ENCODE peak calls at places on chromosome 20, in six cellular contexts. Y is prostate gland, P is transverse colon, A is HepG2, C is stomach, L is spleen. V is an unnamed sample.

GRCh38 chr20:11338506-11339306 is 579.0 kb upstream of the BTBD3 start:
- DNase-seq in Y (no peak), P (no peak), A (no peak), C (no peak), L (no peak), V (no peak)

GRCh38 chr20:2387180-2387577 is 6.5 kb downstream of the TGM6 start:
- DNase-seq in Y (no peak), P (peak; percentile 25), A (peak; percentile 48), C (no peak), L (no peak), V (no peak)

GRCh38 chr20:11582073-11582472 is 335.6 kb upstream of the BTBD3 start:
- DNase-seq in Y (no peak), P (no peak), A (no peak), C (no peak), L (no peak), V (no peak)

GRCh38 chr20:58514321-58515239 is 619 bp downstream of the APCDD1L start:
- DNase-seq in Y (no peak), P (no peak), A (no peak), C (no peak), L (no peak), V (peak; percentile 26)

GRCh38 chr20:61436674-61437279 is 184.7 kb downstream of the CDH4 start:
- DNase-seq in Y (no peak), P (no peak), A (no peak), C (no peak), L (no peak), V (no peak)

GRCh38 chr20:17878912-17879602 is 89.5 kb downstream of the SNX5 start:
- DNase-seq in Y (no peak), P (no peak), A (no peak), C (no peak), L (peak; percentile 65), V (peak; percentile 27)

GRCh38 chr20:12966468-12967085 is 42.2 kb upstream of the SPTLC3 start:
- DNase-seq in Y (no peak), P (no peak), A (peak; percentile 65), C (no peak), L (no peak), V (no peak)

GRCh38 chr20:20207291-20207690 is 155.0 kb downstream of the CFAP61 start:
- DNase-seq in Y (no peak), P (no peak), A (no peak), C (no peak), L (no peak), V (no peak)

GRCh38 chr20:62339647-62340062 is 27.5 kb downstream of the LAMA5 start:
- DNase-seq in Y (no peak), P (peak; percentile 61), A (no peak), C (no peak), L (no peak), V (no peak)

GRCh38 chr20:61949714-61950630 is 115.7 kb downstream of the TAF4 start:
- DNase-seq in Y (no peak), P (no peak), A (peak; percentile 39), C (no peak), L (peak; percentile 39), V (peak; percentile 60)

GRCh38 chr20:57680934-57681914 is 28.6 kb downstream of the PMEPA1 start:
- DNase-seq in Y (no peak), P (peak; percentile 51), A (no peak), C (no peak), L (peak; percentile 91), V (no peak)

GRCh38 chr20:49896204-49896603 is 19.1 kb downstream of the SPATA2 start:
- DNase-seq in Y (peak; percentile 61), P (no peak), A (no peak), C (no peak), L (no peak), V (no peak)

GRCh38 chr20:19283503-19283902 is 71.1 kb downstream of the SLC24A3 start:
- DNase-seq in Y (no peak), P (no peak), A (no peak), C (peak; percentile 33), L (no peak), V (no peak)

GRCh38 chr20:4592316-4593148 is 129.2 kb upstream of the PRND start:
- DNase-seq in Y (no peak), P (peak; percentile 38), A (peak; percentile 81), C (peak; percentile 67), L (peak; percentile 84), V (no peak)

GRCh38 chr20:18506744-18507143 is 996 bp upstream of the SEC23B start:
- DNase-seq in Y (no peak), P (peak; percentile 10), A (no peak), C (no peak), L (no peak), V (no peak)

GRCh38 chr20:63280929-63281545 is 8.4 kb downstream of the ARFGAP1 start:
- DNase-seq in Y (no peak), P (no peak), A (no peak), C (no peak), L (no peak), V (no peak)

GRCh38 chr20:16363832-16364687 is 209.2 kb downstream of the KIF16B start:
- DNase-seq in Y (no peak), P (no peak), A (no peak), C (no peak), L (no peak), V (no peak)

GRCh38 chr20:64236137-64237088 is 19.1 kb upstream of the PCMTD2 start:
- DNase-seq in Y (no peak), P (no peak), A (peak; percentile 87), C (no peak), L (peak; percentile 17), V (peak; percentile 35)

GRCh38 chr20:22442318-22442717 is 142.1 kb downstream of the FOXA2 start:
- DNase-seq in Y (no peak), P (no peak), A (no peak), C (no peak), L (no peak), V (no peak)

GRCh38 chr20:22437354-22437753 is 147.0 kb downstream of the FOXA2 start:
- DNase-seq in Y (no peak), P (no peak), A (no peak), C (no peak), L (no peak), V (no peak)

GRCh38 chr20:22438346-22438745 is 146.0 kb downstream of the FOXA2 start:
- DNase-seq in Y (no peak), P (no peak), A (no peak), C (no peak), L (no peak), V (no peak)

DNA sequence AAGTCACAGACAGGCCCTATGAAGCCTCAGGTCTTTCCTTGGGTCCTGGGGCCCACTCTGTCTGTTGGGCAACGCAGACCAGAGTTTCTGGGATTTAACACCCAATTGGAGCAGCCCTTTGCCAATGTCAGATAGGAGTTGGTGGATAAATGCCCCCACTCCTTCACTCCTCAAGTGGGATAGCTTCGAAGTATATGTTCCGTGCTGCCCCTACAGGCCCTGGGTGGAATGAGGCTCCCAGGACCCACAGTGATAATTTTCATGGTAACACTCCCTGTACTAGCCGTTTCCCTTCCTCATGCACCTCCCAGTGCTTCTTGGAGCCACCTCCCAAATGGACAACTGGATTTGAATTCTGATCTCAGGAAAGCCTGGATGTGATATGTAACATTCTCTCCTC is 145.4 kb downstream of the FOXA2 start:
- DNase-seq in Y (no peak), P (no peak), A (peak; percentile 54), C (no peak), L (no peak), V (no peak)
- TF ChIP-seq CTCF in Y (no peak), P (no peak), A (peak; percentile 67), C (no peak), L (no peak), V (no peak)

DNA sequence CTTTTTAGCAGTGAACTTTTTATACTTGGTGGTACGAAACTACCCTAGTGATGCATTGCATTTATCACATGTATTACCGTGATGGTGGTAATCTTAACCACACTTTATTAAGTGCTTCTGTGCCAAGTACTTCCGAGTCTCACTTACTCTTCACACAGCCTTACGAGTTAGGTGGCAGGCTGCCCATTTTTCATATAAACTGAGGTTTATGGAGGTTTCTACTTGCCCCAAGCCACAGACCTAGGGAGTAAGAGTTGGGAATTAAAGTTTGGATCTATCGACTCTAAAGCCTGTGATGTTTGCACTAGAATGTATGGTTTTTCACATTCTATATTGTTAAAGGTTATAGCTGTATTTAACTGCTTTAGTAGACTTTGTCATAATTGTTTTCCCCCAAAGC is 5.5 kb upstream of the PABPC1L start:
- DNase-seq in Y (no peak), P (no peak), A (no peak), C (no peak), L (no peak), V (no peak)
- H3K36me3 ChIP-seq in Y (no peaks in the 10 kb centered on the region), P (peaks cover 56% of the 10 kb centered on the region), A (peaks cover 29% of the 10 kb centered on the region), C (peaks cover 86% of the 10 kb centered on the region), L (peaks cover 63% of the 10 kb centered on the region), V (peaks cover 72% of the 10 kb centered on the region)

GRCh38 chr20:46349742-46350056 is 41.4 kb upstream of the CDH22 start:
- DNase-seq in Y (no peak), P (no peak), A (no peak), C (peak; percentile 41), L (no peak), V (no peak)

GRCh38 chr20:46346770-46347169 is 38.5 kb upstream of the CDH22 start:
- DNase-seq in Y (no peak), P (no peak), A (no peak), C (no peak), L (no peak), V (no peak)

GRCh38 chr20:46348231-46348803 is 40.0 kb upstream of the CDH22 start:
- DNase-seq in Y (no peak), P (no peak), A (no peak), C (no peak), L (no peak), V (no peak)

GRCh38 chr20:46348972-46349741 is 40.9 kb upstream of the CDH22 start:
- DNase-seq in Y (peak; percentile 57), P (peak; percentile 43), A (peak; percentile 46), C (peak; percentile 69), L (peak; percentile 84), V (no peak)

GRCh38 chr20:46347831-46348230 is 39.5 kb upstream of the CDH22 start:
- DNase-seq in Y (no peak), P (no peak), A (no peak), C (no peak), L (no peak), V (no peak)
- TF ChIP-seq POLR2AphosphoS5 in Y (no peak), P (no peak), A (no peak), C (no peak), L (no peak), V (no peak)

GRCh38 chr20:35886537-35886936 is 67.8 kb downstream of the SCAND1 start:
- DNase-seq in Y (no peak), P (no peak), A (no peak), C (no peak), L (no peak), V (no peak)

GRCh38 chr20:35883778-35884540 is 70.3 kb downstream of the SCAND1 start:
- DNase-seq in Y (peak; percentile 54), P (peak; percentile 57), A (peak; percentile 82), C (peak; percentile 69), L (peak; percentile 82), V (peak; percentile 89)

GRCh38 chr20:35883341-35883777 is 70.9 kb downstream of the SCAND1 start:
- DNase-seq in Y (no peak), P (no peak), A (no peak), C (no peak), L (no peak), V (no peak)

GRCh38 chr20:35885212-35885611 is 69.1 kb downstream of the SCAND1 start:
- DNase-seq in Y (no peak), P (no peak), A (no peak), C (no peak), L (no peak), V (no peak)

DNA sequence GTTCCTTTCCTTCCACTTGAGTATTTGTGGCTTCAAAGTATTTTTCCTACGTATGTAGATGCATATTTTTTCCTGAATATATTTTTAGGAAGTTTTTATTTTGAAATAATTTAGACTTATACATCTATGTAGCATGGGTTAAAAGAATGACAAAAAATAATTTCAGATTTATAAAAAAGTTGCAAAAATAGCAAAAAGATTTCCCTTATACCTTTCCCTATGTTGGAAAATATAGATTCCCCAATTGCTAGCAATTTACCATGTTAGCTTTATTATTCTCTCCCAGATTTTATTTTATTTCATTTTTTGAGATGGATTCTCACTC is 69.8 kb downstream of the SCAND1 start:
- DNase-seq in Y (no peak), P (no peak), A (no peak), C (no peak), L (no peak), V (no peak)
- TF ChIP-seq CTCF in Y (peak; percentile 0), P (no peak), A (no peak), C (no peak), L (no peak), V (no peak)